ENCODE peak calls at places on chromosomes 5 and 9, in four cellular contexts. One of them, this sample, is unnamed.

GRCh38 chr5:138339464-138339863 is 1.4 kb downstream of the FAM53C start:
- DNase-seq in ascending aorta: no peak
- DNase-seq in stimulated activated CD4-positive, alpha-beta T cell treated with anti-CD3 and anti-CD28 coated beads, TNF-alpha, amount 100 ng/mL, for 1 hour: no peak
- DNase-seq in HS-5: no peak
- DNase-seq in this sample: no peak

GRCh38 chr5:74636149-74636548 is 4.4 kb downstream of the ENC1 start:
- DNase-seq in ascending aorta: no peak
- DNase-seq in HS-5: no peak
- DNase-seq in stimulated activated CD4-positive, alpha-beta T cell treated with anti-CD3 and anti-CD28 coated beads, TNF-alpha, amount 100 ng/mL, for 1 hour: no peak
- DNase-seq in this sample: no peak

GRCh38 chr9:137294684-137295312 is 7.3 kb downstream of the NRARP start:
- DNase-seq in HS-5: no peak
- DNase-seq in ascending aorta: no peak
- DNase-seq in stimulated activated CD4-positive, alpha-beta T cell treated with anti-CD3 and anti-CD28 coated beads, TNF-alpha, amount 100 ng/mL, for 1 hour: no peak
- DNase-seq in this sample: no peak

GRCh38 chr9:137077758-137078693 is 709 bp downstream of the UAP1L1 start:
- DNase-seq in HS-5: no peak
- DNase-seq in ascending aorta: no peak
- DNase-seq in stimulated activated CD4-positive, alpha-beta T cell treated with anti-CD3 and anti-CD28 coated beads, TNF-alpha, amount 100 ng/mL, for 1 hour: no peak
- DNase-seq in this sample: no peak

GRCh38 chr5:123138774-123139173 is 49.7 kb downstream of the PRDM6 start:
- DNase-seq in HS-5: no peak
- DNase-seq in stimulated activated CD4-positive, alpha-beta T cell treated with anti-CD3 and anti-CD28 coated beads, TNF-alpha, amount 100 ng/mL, for 1 hour: no peak
- DNase-seq in ascending aorta: no peak
- DNase-seq in this sample: no peak

GRCh38 chr5:178120661-178121357 is 7.5 kb downstream of the N4BP3 start:
- DNase-seq in stimulated activated CD4-positive, alpha-beta T cell treated with anti-CD3 and anti-CD28 coated beads, TNF-alpha, amount 100 ng/mL, for 1 hour: peak
- DNase-seq in ascending aorta: no peak
- DNase-seq in HS-5: no peak
- DNase-seq in this sample: peak

GRCh38 chr5:44660251-44660650 is 148.5 kb upstream of the MRPS30 start:
- DNase-seq in ascending aorta: no peak
- DNase-seq in HS-5: no peak
- DNase-seq in stimulated activated CD4-positive, alpha-beta T cell treated with anti-CD3 and anti-CD28 coated beads, TNF-alpha, amount 100 ng/mL, for 1 hour: no peak
- DNase-seq in this sample: peak

GRCh38 chr9:123344273-123345096 is 11.5 kb upstream of the CRB2 start:
- DNase-seq in HS-5: no peak
- DNase-seq in stimulated activated CD4-positive, alpha-beta T cell treated with anti-CD3 and anti-CD28 coated beads, TNF-alpha, amount 100 ng/mL, for 1 hour: no peak
- DNase-seq in ascending aorta: no peak
- DNase-seq in this sample: no peak

GRCh38 chr5:133569347-133569746 is 43.0 kb downstream of the FSTL4 start:
- DNase-seq in stimulated activated CD4-positive, alpha-beta T cell treated with anti-CD3 and anti-CD28 coated beads, TNF-alpha, amount 100 ng/mL, for 1 hour: no peak
- DNase-seq in ascending aorta: no peak
- DNase-seq in HS-5: no peak
- DNase-seq in this sample: no peak

GRCh38 chr5:113510836-113511451 is 2.5 kb upstream of the YTHDC2 start:
- DNase-seq in ascending aorta: no peak
- DNase-seq in stimulated activated CD4-positive, alpha-beta T cell treated with anti-CD3 and anti-CD28 coated beads, TNF-alpha, amount 100 ng/mL, for 1 hour: no peak
- DNase-seq in HS-5: no peak
- DNase-seq in this sample: no peak

GRCh38 chr5:126858441-126858840 is 81.5 kb downstream of the LMNB1 start:
- DNase-seq in stimulated activated CD4-positive, alpha-beta T cell treated with anti-CD3 and anti-CD28 coated beads, TNF-alpha, amount 100 ng/mL, for 1 hour: no peak
- DNase-seq in ascending aorta: no peak
- DNase-seq in HS-5: no peak
- DNase-seq in this sample: no peak

GRCh38 chr5:174300118-174300940 is 254.8 kb downstream of the NSG2 start:
- DNase-seq in ascending aorta: no peak
- DNase-seq in stimulated activated CD4-positive, alpha-beta T cell treated with anti-CD3 and anti-CD28 coated beads, TNF-alpha, amount 100 ng/mL, for 1 hour: no peak
- DNase-seq in HS-5: no peak
- DNase-seq in this sample: no peak

GRCh38 chr5:130400091-130400490 is 495.8 kb downstream of the CHSY3 start:
- DNase-seq in HS-5: peak
- DNase-seq in ascending aorta: no peak
- DNase-seq in stimulated activated CD4-positive, alpha-beta T cell treated with anti-CD3 and anti-CD28 coated beads, TNF-alpha, amount 100 ng/mL, for 1 hour: no peak
- DNase-seq in this sample: no peak

GRCh38 chr9:25418974-25419373 is 259.3 kb downstream of the TUSC1 start:
- DNase-seq in stimulated activated CD4-positive, alpha-beta T cell treated with anti-CD3 and anti-CD28 coated beads, TNF-alpha, amount 100 ng/mL, for 1 hour: no peak
- DNase-seq in HS-5: peak
- DNase-seq in ascending aorta: no peak
- DNase-seq in this sample: no peak

GRCh38 chr5:26872337-26872736 is 166.0 kb downstream of the CDH9 start:
- DNase-seq in ascending aorta: no peak
- DNase-seq in HS-5: peak
- DNase-seq in stimulated activated CD4-positive, alpha-beta T cell treated with anti-CD3 and anti-CD28 coated beads, TNF-alpha, amount 100 ng/mL, for 1 hour: no peak
- DNase-seq in this sample: no peak

GRCh38 chr5:139982157-139982974 is 60.7 kb downstream of the NRG2 start:
- DNase-seq in ascending aorta: no peak
- DNase-seq in HS-5: no peak
- DNase-seq in stimulated activated CD4-positive, alpha-beta T cell treated with anti-CD3 and anti-CD28 coated beads, TNF-alpha, amount 100 ng/mL, for 1 hour: no peak
- DNase-seq in this sample: no peak

GRCh38 chr9:117403403-117403811 is 11.4 kb downstream of the ASTN2 start:
- DNase-seq in ascending aorta: no peak
- DNase-seq in HS-5: no peak
- DNase-seq in stimulated activated CD4-positive, alpha-beta T cell treated with anti-CD3 and anti-CD28 coated beads, TNF-alpha, amount 100 ng/mL, for 1 hour: no peak
- DNase-seq in this sample: no peak

GRCh38 chr5:153654444-153654843 is 164.0 kb downstream of the GRIA1 start:
- DNase-seq in HS-5: peak
- DNase-seq in stimulated activated CD4-positive, alpha-beta T cell treated with anti-CD3 and anti-CD28 coated beads, TNF-alpha, amount 100 ng/mL, for 1 hour: no peak
- DNase-seq in ascending aorta: no peak
- DNase-seq in this sample: no peak

GRCh38 chr5:73694089-73694488 is 68.1 kb downstream of the ARHGEF28 start:
- DNase-seq in stimulated activated CD4-positive, alpha-beta T cell treated with anti-CD3 and anti-CD28 coated beads, TNF-alpha, amount 100 ng/mL, for 1 hour: no peak
- DNase-seq in HS-5: no peak
- DNase-seq in ascending aorta: no peak
- DNase-seq in this sample: no peak

GRCh38 chr9:138082918-138083636 is 205.5 kb downstream of the CACNA1B start:
- DNase-seq in HS-5: no peak
- DNase-seq in stimulated activated CD4-positive, alpha-beta T cell treated with anti-CD3 and anti-CD28 coated beads, TNF-alpha, amount 100 ng/mL, for 1 hour: no peak
- DNase-seq in ascending aorta: no peak
- DNase-seq in this sample: no peak

GRCh38 chr9:78210841-78211301 is 25.0 kb upstream of the CEP78 start:
- DNase-seq in ascending aorta: no peak
- DNase-seq in stimulated activated CD4-positive, alpha-beta T cell treated with anti-CD3 and anti-CD28 coated beads, TNF-alpha, amount 100 ng/mL, for 1 hour: no peak
- DNase-seq in HS-5: no peak
- DNase-seq in this sample: no peak

GRCh38 chr9:69118656-69119055 is 55.4 kb upstream of the TJP2 start:
- DNase-seq in HS-5: no peak
- DNase-seq in stimulated activated CD4-positive, alpha-beta T cell treated with anti-CD3 and anti-CD28 coated beads, TNF-alpha, amount 100 ng/mL, for 1 hour: no peak
- DNase-seq in ascending aorta: no peak
- DNase-seq in this sample: no peak

GRCh38 chr5:150734579-150735384 is 24.0 kb downstream of the DCTN4 start:
- DNase-seq in ascending aorta: no peak
- DNase-seq in stimulated activated CD4-positive, alpha-beta T cell treated with anti-CD3 and anti-CD28 coated beads, TNF-alpha, amount 100 ng/mL, for 1 hour: no peak
- DNase-seq in HS-5: no peak
- DNase-seq in this sample: no peak

GRCh38 chr5:176735383-176736265 is 74.7 kb upstream of the UNC5A start:
- DNase-seq in ascending aorta: no peak
- DNase-seq in HS-5: no peak
- DNase-seq in stimulated activated CD4-positive, alpha-beta T cell treated with anti-CD3 and anti-CD28 coated beads, TNF-alpha, amount 100 ng/mL, for 1 hour: no peak
- DNase-seq in this sample: no peak

GRCh38 chr5:143248822-143249579 is 154.5 kb downstream of the NR3C1 start:
- DNase-seq in stimulated activated CD4-positive, alpha-beta T cell treated with anti-CD3 and anti-CD28 coated beads, TNF-alpha, amount 100 ng/mL, for 1 hour: no peak
- DNase-seq in HS-5: peak
- DNase-seq in ascending aorta: no peak
- DNase-seq in this sample: peak

GRCh38 chr9:101574773-101575333 is 19.9 kb downstream of the PPP3R2 start:
- DNase-seq in stimulated activated CD4-positive, alpha-beta T cell treated with anti-CD3 and anti-CD28 coated beads, TNF-alpha, amount 100 ng/mL, for 1 hour: no peak
- DNase-seq in HS-5: no peak
- DNase-seq in ascending aorta: no peak
- DNase-seq in this sample: no peak

GRCh38 chr9:35162605-35163315 is 951 bp downstream of the UNC13B start:
- DNase-seq in stimulated activated CD4-positive, alpha-beta T cell treated with anti-CD3 and anti-CD28 coated beads, TNF-alpha, amount 100 ng/mL, for 1 hour: no peak
- DNase-seq in ascending aorta: no peak
- DNase-seq in HS-5: peak
- DNase-seq in this sample: no peak

GRCh38 chr5:158123595-158123994 is 264.6 kb upstream of the CLINT1 start:
- DNase-seq in HS-5: no peak
- DNase-seq in ascending aorta: no peak
- DNase-seq in stimulated activated CD4-positive, alpha-beta T cell treated with anti-CD3 and anti-CD28 coated beads, TNF-alpha, amount 100 ng/mL, for 1 hour: no peak
- DNase-seq in this sample: no peak

GRCh38 chr5:77083088-77083487 is 4.0 kb downstream of the ZBED3 start:
- DNase-seq in HS-5: no peak
- DNase-seq in ascending aorta: no peak
- DNase-seq in stimulated activated CD4-positive, alpha-beta T cell treated with anti-CD3 and anti-CD28 coated beads, TNF-alpha, amount 100 ng/mL, for 1 hour: no peak
- DNase-seq in this sample: no peak

GRCh38 chr5:134114886-134115805 is 665 bp downstream of the TCF7 start:
- DNase-seq in stimulated activated CD4-positive, alpha-beta T cell treated with anti-CD3 and anti-CD28 coated beads, TNF-alpha, amount 100 ng/mL, for 1 hour: peak
- DNase-seq in HS-5: no peak
- DNase-seq in ascending aorta: no peak
- DNase-seq in this sample: no peak

GRCh38 chr9:95504053-95504963 is 12.5 kb downstream of the PTCH1 start:
- DNase-seq in ascending aorta: no peak
- DNase-seq in HS-5: no peak
- DNase-seq in stimulated activated CD4-positive, alpha-beta T cell treated with anti-CD3 and anti-CD28 coated beads, TNF-alpha, amount 100 ng/mL, for 1 hour: no peak
- DNase-seq in this sample: no peak

GRCh38 chr5:151063136-151063544 is 17.7 kb downstream of the TNIP1 start:
- DNase-seq in HS-5: no peak
- DNase-seq in ascending aorta: no peak
- DNase-seq in stimulated activated CD4-positive, alpha-beta T cell treated with anti-CD3 and anti-CD28 coated beads, TNF-alpha, amount 100 ng/mL, for 1 hour: no peak
- DNase-seq in this sample: no peak

GRCh38 chr5:65329266-65329665 is 152.5 kb downstream of the ADAMTS6 start:
- DNase-seq in HS-5: no peak
- DNase-seq in stimulated activated CD4-positive, alpha-beta T cell treated with anti-CD3 and anti-CD28 coated beads, TNF-alpha, amount 100 ng/mL, for 1 hour: no peak
- DNase-seq in ascending aorta: no peak
- DNase-seq in this sample: no peak

This sample was measured in epithelial cell of prostate.